ENCODE peak calls at places on chromosome 5, in six cellular contexts. I is OCI-LY7; H is effector CD8-positive, alpha-beta T cell; R is heart left ventricle; Z is activated naive CD4-positive, alpha-beta T cell treated with anti-CD3 and anti-CD28 coated beads for 36 hours; X is T-cell. F is an unnamed sample.
A peak's percentile ranks its signal among the peaks of the same experiment; 100 is the strongest.

GRCh38 chr5:102481044-102481715 is 17.6 kb downstream of the SLCO6A1 start:
- DNase-seq in I (no peak), H (no peak), R (no peak), Z (no peak), X (no peak), F (no peak)

GRCh38 chr5:112895682-112896081 is 26.3 kb downstream of the REEP5 start:
- DNase-seq in I (no peak), H (no peak), R (peak; percentile 44), Z (no peak), X (no peak), F (no peak)

GRCh38 chr5:14678773-14679334 is 14.3 kb downstream of the OTULIN start:
- DNase-seq in I (no peak), H (no peak), R (no peak), Z (no peak), X (no peak), F (no peak)

GRCh38 chr5:1240496-1241260 is 15.5 kb downstream of the SLC6A18 start:
- DNase-seq in I (no peak), H (no peak), R (no peak), Z (no peak), X (no peak), F (no peak)

GRCh38 chr5:172597755-172598155 is 43.3 kb upstream of the NEURL1B start:
- DNase-seq in I (no peak), H (no peak), R (peak; percentile 52), Z (no peak), X (no peak), F (no peak)

GRCh38 chr5:56161446-56161838 is 71.7 kb downstream of the ANKRD55 start:
- DNase-seq in I (no peak), H (no peak), R (no peak), Z (no peak), X (no peak), F (no peak)

GRCh38 chr5:179288101-179288808 is 57.0 kb downstream of the ADAMTS2 start:
- DNase-seq in I (no peak), H (no peak), R (peak; percentile 26), Z (no peak), X (no peak), F (no peak)

GRCh38 chr5:171615201-171616001 is 170.2 kb upstream of the SMIM23 start:
- DNase-seq in I (no peak), H (no peak), R (peak; percentile 65), Z (no peak), X (no peak), F (peak; percentile 21)

GRCh38 chr5:105924366-105924765 is 1746.4 kb downstream of the EFNA5 start:
- DNase-seq in I (no peak), H (no peak), R (no peak), Z (no peak), X (no peak), F (peak; percentile 18)

GRCh38 chr5:158484246-158484645 is 615.5 kb downstream of the EBF1 start:
- DNase-seq in I (no peak), H (no peak), R (no peak), Z (no peak), X (no peak), F (peak; percentile 48)

GRCh38 chr5:138654281-138654867 is 79.2 kb upstream of the HSPA9 start:
- DNase-seq in I (no peak), H (peak; percentile 43), R (no peak), Z (peak; percentile 85), X (peak; percentile 79), F (no peak)

GRCh38 chr5:53321073-53321472 is 159.4 kb upstream of the FST start:
- DNase-seq in I (no peak), H (no peak), R (no peak), Z (no peak), X (no peak), F (no peak)

GRCh38 chr5:138632900-138633489 is 57.8 kb upstream of the HSPA9 start:
- DNase-seq in I (peak; percentile 12), H (no peak), R (peak; percentile 61), Z (peak; percentile 50), X (no peak), F (peak; percentile 51)

GRCh38 chr5:71757590-71758543 is 38.8 kb downstream of the CARTPT start:
- DNase-seq in I (peak; percentile 17), H (no peak), R (peak; percentile 66), Z (peak; percentile 75), X (peak; percentile 30), F (peak; percentile 67)

GRCh38 chr5:132215329-132215728 is 12.3 kb downstream of the P4HA2 start:
- DNase-seq in I (no peak), H (no peak), R (peak; percentile 97), Z (no peak), X (no peak), F (peak; percentile 98)

GRCh38 chr5:172089298-172090117 is 83.1 kb upstream of the FBXW11 start:
- DNase-seq in I (no peak), H (no peak), R (no peak), Z (no peak), X (no peak), F (no peak)

GRCh38 chr5:178069909-178070308 is 43.4 kb upstream of the N4BP3 start:
- DNase-seq in I (peak; percentile 82), H (peak; percentile 11), R (no peak), Z (peak; percentile 65), X (peak; percentile 35), F (no peak)

GRCh38 chr5:395156-395920 is 47.6 kb upstream of the EXOC3 start:
- DNase-seq in I (no peak), H (no peak), R (no peak), Z (no peak), X (no peak), F (peak; percentile 89)

GRCh38 chr5:2739360-2740050 is 12.0 kb downstream of the IRX2 start:
- DNase-seq in I (no peak), H (no peak), R (no peak), Z (no peak), X (no peak), F (no peak)

GRCh38 chr5:27026791-27027190 is 11.6 kb downstream of the CDH9 start:
- DNase-seq in I (no peak), H (no peak), R (no peak), Z (no peak), X (no peak), F (no peak)

GRCh38 chr5:59746261-59746765 is 147.2 kb downstream of the PDE4D start:
- DNase-seq in I (no peak), H (no peak), R (no peak), Z (no peak), X (no peak), F (peak; percentile 55)

GRCh38 chr5:154756203-154756870 is 1.2 kb downstream of the LARP1 start:
- DNase-seq in I (peak; percentile 44), H (peak; percentile 45), R (peak; percentile 61), Z (peak; percentile 39), X (peak; percentile 36), F (peak; percentile 15)

F was measured in AG08395.